ENCODE peak calls at places on chromosomes 13 and 19, in six cellular contexts. One of them, this sample, is unnamed.

GRCh38 chr13:44273991-44274810 is 99.4 kb upstream of the SERP2 start:
- DNase-seq in WTC11: no peak
- DNase-seq in K562: no peak
- DNase-seq in GM12878: no peak
- DNase-seq in HepG2: no peak
- DNase-seq in HCT116: no peak
- DNase-seq in this sample: no peak

GRCh38 chr13:42276683-42277082 is 4.7 kb downstream of the AKAP11 start:
- DNase-seq in K562: no peak
- DNase-seq in HepG2: no peak
- DNase-seq in WTC11: no peak
- DNase-seq in HCT116: no peak
- DNase-seq in GM12878: no peak
- DNase-seq in this sample: no peak

GRCh38 chr13:35857769-35858168 is 273.4 kb downstream of the DCLK1 start:
- DNase-seq in K562: no peak
- DNase-seq in HCT116: no peak
- DNase-seq in WTC11: peak; percentile 48
- DNase-seq in HepG2: no peak
- DNase-seq in GM12878: no peak
- DNase-seq in this sample: no peak

GRCh38 chr19:8042900-8043299 is 9.7 kb upstream of the CCL25 start:
- DNase-seq in HepG2: no peak
- DNase-seq in GM12878: no peak
- DNase-seq in K562: no peak
- DNase-seq in WTC11: no peak
- DNase-seq in HCT116: no peak
- DNase-seq in this sample: no peak

GRCh38 chr19:3976495-3977241 is 5.8 kb upstream of the DAPK3 start:
- DNase-seq in GM12878: no peak
- DNase-seq in WTC11: no peak
- DNase-seq in HCT116: no peak
- DNase-seq in HepG2: no peak
- DNase-seq in K562: peak; percentile 23
- DNase-seq in this sample: no peak

GRCh38 chr13:24626449-24626848 is 53.8 kb upstream of the ATP12A start:
- DNase-seq in WTC11: no peak
- DNase-seq in HepG2: no peak
- DNase-seq in K562: no peak
- DNase-seq in GM12878: no peak
- DNase-seq in HCT116: no peak
- DNase-seq in this sample: no peak

GRCh38 chr13:23620211-23620610 is 50.0 kb downstream of the TNFRSF19 start:
- DNase-seq in HepG2: no peak
- DNase-seq in WTC11: no peak
- DNase-seq in GM12878: no peak
- DNase-seq in K562: no peak
- DNase-seq in HCT116: no peak
- DNase-seq in this sample: no peak

GRCh38 chr19:10431943-10432735 is 11.8 kb downstream of the PDE4A start:
- DNase-seq in K562: peak; percentile 88
- DNase-seq in HepG2: no peak
- DNase-seq in GM12878: no peak
- DNase-seq in WTC11: peak; percentile 64
- DNase-seq in HCT116: no peak
- DNase-seq in this sample: no peak

GRCh38 chr19:58563034-58563573 is 4.7 kb upstream of the UBE2M start:
- DNase-seq in GM12878: no peak
- DNase-seq in HepG2: no peak
- DNase-seq in WTC11: peak; percentile 30
- DNase-seq in HCT116: no peak
- DNase-seq in K562: no peak
- DNase-seq in this sample: no peak

GRCh38 chr19:8654591-8655339 is 24.3 kb downstream of the NFILZ start:
- DNase-seq in GM12878: no peak
- DNase-seq in WTC11: peak; percentile 78
- DNase-seq in HepG2: no peak
- DNase-seq in K562: peak; percentile 82
- DNase-seq in HCT116: peak; percentile 48
- DNase-seq in this sample: peak; percentile 83

GRCh38 chr13:50229935-50230334 is 214.7 kb downstream of the KCNRG start:
- DNase-seq in HepG2: no peak
- DNase-seq in HCT116: no peak
- DNase-seq in WTC11: no peak
- DNase-seq in K562: no peak
- DNase-seq in GM12878: no peak
- DNase-seq in this sample: no peak

GRCh38 chr13:29845440-29846056 is 4.9 kb downstream of the UBL3 start:
- DNase-seq in HCT116: no peak
- DNase-seq in GM12878: no peak
- DNase-seq in HepG2: no peak
- DNase-seq in WTC11: no peak
- DNase-seq in K562: no peak
- DNase-seq in this sample: no peak

GRCh38 chr19:38392707-38393308 is 4.3 kb downstream of the SPRED3 start:
- DNase-seq in GM12878: no peak
- DNase-seq in HepG2: peak; percentile 58
- DNase-seq in K562: peak; percentile 62
- DNase-seq in HCT116: no peak
- DNase-seq in WTC11: no peak
- DNase-seq in this sample: no peak

GRCh38 chr19:18339703-18340102 is 695 bp upstream of the PGPEP1 start:
- DNase-seq in GM12878: no peak
- DNase-seq in HCT116: no peak
- DNase-seq in K562: peak; percentile 64
- DNase-seq in WTC11: peak; percentile 35
- DNase-seq in HepG2: no peak
- DNase-seq in this sample: no peak

GRCh38 chr19:15136234-15136954 is 29.2 kb downstream of the SYDE1 start:
- DNase-seq in K562: no peak
- DNase-seq in HCT116: no peak
- DNase-seq in WTC11: no peak
- DNase-seq in GM12878: no peak
- DNase-seq in HepG2: no peak
- DNase-seq in this sample: no peak

GRCh38 chr19:50677636-50678035 is 28.4 kb downstream of the C19orf81 start:
- DNase-seq in HepG2: no peak
- DNase-seq in WTC11: no peak
- DNase-seq in K562: no peak
- DNase-seq in HCT116: no peak
- DNase-seq in GM12878: no peak
- DNase-seq in this sample: no peak

GRCh38 chr19:492091-492531 is 4.2 kb upstream of the MADCAM1 start:
- DNase-seq in WTC11: peak; percentile 36
- DNase-seq in HepG2: no peak
- DNase-seq in HCT116: no peak
- DNase-seq in K562: peak; percentile 72
- DNase-seq in GM12878: no peak
- DNase-seq in this sample: peak; percentile 60

GRCh38 chr13:98476106-98476505 is 100.8 kb downstream of the STK24 start:
- DNase-seq in GM12878: no peak
- DNase-seq in K562: no peak
- DNase-seq in HepG2: no peak
- DNase-seq in HCT116: no peak
- DNase-seq in WTC11: peak; percentile 80
- DNase-seq in this sample: no peak

GRCh38 chr13:102318233-102318632 is 83.6 kb downstream of the FGF14 start:
- DNase-seq in K562: no peak
- DNase-seq in HCT116: no peak
- DNase-seq in GM12878: no peak
- DNase-seq in WTC11: no peak
- DNase-seq in HepG2: no peak
- DNase-seq in this sample: no peak

DNA sequence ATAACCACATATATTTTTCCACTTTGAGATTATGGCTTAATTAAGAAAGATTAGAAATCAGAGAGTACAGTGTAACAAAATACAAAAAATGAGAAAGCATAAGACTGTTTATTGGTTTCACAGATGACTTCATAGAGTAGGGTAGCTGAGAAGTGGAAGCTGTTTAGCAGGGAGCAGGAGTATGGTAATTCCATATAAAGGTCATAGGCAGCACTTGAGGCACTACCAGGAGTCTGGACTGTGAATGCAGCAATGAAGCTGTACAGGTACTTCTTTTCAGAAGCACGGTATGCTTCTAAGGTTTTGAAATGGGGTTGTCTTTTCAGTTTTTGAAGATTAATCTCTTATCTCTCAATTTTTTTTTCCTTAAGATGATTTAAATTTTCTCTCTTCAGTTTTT is 69.2 kb downstream of the MICU2 start:
- DNase-seq in WTC11: no peak
- DNase-seq in GM12878: no peak
- DNase-seq in HCT116: no peak
- DNase-seq in HepG2: no peak
- DNase-seq in K562: no peak
- DNase-seq in this sample: no peak
- TF ChIP-seq SP1 in WTC11: no peak
- TF ChIP-seq SP1 in GM12878: no peak
- TF ChIP-seq SP1 in HCT116: no peak
- TF ChIP-seq SP1 in HepG2: no peak
- TF ChIP-seq SP1 in K562: no peak
- TF ChIP-seq SP1 in this sample: no peak

GRCh38 chr13:54859827-54860226 is 1831.2 kb downstream of the OLFM4 start:
- DNase-seq in HCT116: no peak
- DNase-seq in K562: no peak
- DNase-seq in GM12878: no peak
- DNase-seq in HepG2: no peak
- DNase-seq in WTC11: no peak
- DNase-seq in this sample: no peak
- TF ChIP-seq SP1 in HCT116: no peak
- TF ChIP-seq SP1 in K562: no peak
- TF ChIP-seq SP1 in GM12878: no peak
- TF ChIP-seq SP1 in HepG2: no peak
- TF ChIP-seq SP1 in WTC11: no peak
- TF ChIP-seq SP1 in this sample: no peak

GRCh38 chr19:36528921-36529518 is 949 bp upstream of the ZNF260 start:
- DNase-seq in WTC11: peak; percentile 24
- DNase-seq in GM12878: peak; percentile 19
- DNase-seq in K562: peak; percentile 52
- DNase-seq in HepG2: peak; percentile 8
- DNase-seq in HCT116: no peak
- DNase-seq in this sample: peak; percentile 13
- TF ChIP-seq SP1 in WTC11: no peak
- TF ChIP-seq SP1 in GM12878: no peak
- TF ChIP-seq SP1 in K562: no peak
- TF ChIP-seq SP1 in HepG2: no peak
- TF ChIP-seq SP1 in HCT116: no peak
- TF ChIP-seq SP1 in this sample: no peak

GRCh38 chr19:55606817-55607216 is 1.4 kb downstream of the ZNF865 start:
- DNase-seq in WTC11: no peak
- DNase-seq in HCT116: no peak
- DNase-seq in HepG2: no peak
- DNase-seq in GM12878: no peak
- DNase-seq in K562: no peak
- DNase-seq in this sample: no peak

GRCh38 chr19:55611983-55612645 is 6.7 kb downstream of the ZNF865 start:
- DNase-seq in HepG2: no peak
- DNase-seq in GM12878: no peak
- DNase-seq in HCT116: no peak
- DNase-seq in WTC11: no peak
- DNase-seq in K562: no peak
- DNase-seq in this sample: no peak

GRCh38 chr19:55611300-55611982 is 6.0 kb downstream of the ZNF865 start:
- DNase-seq in WTC11: no peak
- DNase-seq in K562: no peak
- DNase-seq in HepG2: no peak
- DNase-seq in HCT116: no peak
- DNase-seq in GM12878: no peak
- DNase-seq in this sample: no peak

GRCh38 chr19:55606471-55606787 is 982 bp downstream of the ZNF865 start:
- DNase-seq in K562: no peak
- DNase-seq in GM12878: no peak
- DNase-seq in WTC11: no peak
- DNase-seq in HepG2: no peak
- DNase-seq in HCT116: no peak
- DNase-seq in this sample: no peak

DNA sequence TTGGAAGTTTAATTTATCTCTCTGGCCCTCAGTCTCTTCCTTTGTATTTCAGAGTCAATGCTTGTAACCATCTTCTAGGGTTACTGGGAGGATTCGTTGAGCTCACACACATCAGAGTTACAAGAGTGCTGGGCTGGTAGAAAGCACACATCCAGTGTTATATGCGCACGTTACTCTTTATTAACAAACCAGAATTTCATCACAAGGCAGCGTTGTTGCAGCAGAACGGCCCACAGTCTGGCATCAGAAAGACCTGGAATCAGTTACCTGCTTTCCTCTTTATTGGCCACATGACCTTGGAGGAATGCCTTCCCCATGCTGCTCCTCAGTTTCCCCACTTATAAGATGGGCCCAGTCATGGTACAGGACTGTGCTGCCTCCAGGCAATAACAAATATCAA is 3.9 kb downstream of the ZNF865 start:
- DNase-seq in WTC11: no peak
- DNase-seq in HepG2: no peak
- DNase-seq in HCT116: no peak
- DNase-seq in K562: no peak
- DNase-seq in GM12878: no peak
- DNase-seq in this sample: no peak
- TF ChIP-seq SP1 in WTC11: no peak
- TF ChIP-seq SP1 in HepG2: no peak
- TF ChIP-seq SP1 in HCT116: no peak
- TF ChIP-seq SP1 in K562: no peak
- TF ChIP-seq SP1 in GM12878: no peak
- TF ChIP-seq SP1 in this sample: no peak

GRCh38 chr19:12774588-12775555 is at the start of gene HOOK2:
- DNase-seq in K562: peak; percentile 71
- DNase-seq in WTC11: peak; percentile 94
- DNase-seq in HepG2: no peak
- DNase-seq in GM12878: no peak
- DNase-seq in HCT116: peak; percentile 95
- DNase-seq in this sample: no peak
- TF ChIP-seq SP1 in K562: peak; percentile 30
- TF ChIP-seq SP1 in WTC11: peak; percentile 73
- TF ChIP-seq SP1 in HepG2: no peak
- TF ChIP-seq SP1 in GM12878: no peak
- TF ChIP-seq SP1 in HCT116: peak; percentile 88
- TF ChIP-seq SP1 in this sample: no peak